ENCODE peak calls at places on chromosome 2, in seven cellular contexts. I is NCI-H460; A is nephron progenitor cell; Q is stimulated activated CD8-positive, alpha-beta memory T cell treated with anti-CD3 and anti-CD28 coated beads, Interleukin-15, amount 100 ng/mL, for 48 hours; N is choroid plexus epithelial cell; S is mesenchymal stem cell; W is activated CD8-positive, alpha-beta memory T cell treated with anti-CD3 and anti-CD28 coated beads, Interleukin-2, amount 50 U/mL, for 48 hours. G is an unnamed sample.

GRCh38 chr2:57908736-57909161 is 137.9 kb upstream of the VRK2 start:
- DNase-seq in A (no peak), N (no peak), S (no peak), W (no peak), Q (no peak), I (no peak), G (no peak)

GRCh38 chr2:102112692-102113665 is 29.6 kb upstream of the IL1R1 start:
- DNase-seq in I (no peak), W (no peak), A (no peak), Q (no peak), N (peak), S (no peak), G (no peak)

GRCh38 chr2:148300534-148300933 is 279.6 kb downstream of the MBD5 start:
- DNase-seq in S (no peak), W (no peak), I (no peak), Q (no peak), N (peak), A (no peak), G (no peak)

GRCh38 chr2:173427887-173428683 is 73.4 kb downstream of the CDCA7 start:
- DNase-seq in W (no peak), S (no peak), Q (no peak), I (no peak), A (no peak), N (peak), G (no peak)

GRCh38 chr2:85577386-85578242 is at the start of gene VAMP8:
- DNase-seq in W (peak), S (peak), I (no peak), N (no peak), A (peak), Q (peak), G (peak)

GRCh38 chr2:8416836-8417832 is 264.7 kb upstream of the ID2 start:
- DNase-seq in Q (no peak), S (no peak), W (peak), I (no peak), A (no peak), N (no peak), G (no peak)

GRCh38 chr2:96970910-96971309 is 15.5 kb downstream of the FAM178B start:
- DNase-seq in A (no peak), Q (no peak), N (no peak), I (no peak), W (no peak), S (no peak), G (no peak)

GRCh38 chr2:39128919-39129391 is 8.1 kb upstream of the SOS1 start:
- DNase-seq in Q (peak), S (peak), N (peak), A (no peak), W (no peak), I (no peak), G (no peak)

GRCh38 chr2:231449503-231450054 is 14.7 kb downstream of the NCL start:
- DNase-seq in S (no peak), I (no peak), W (no peak), N (no peak), A (no peak), Q (no peak), G (no peak)

G was measured in retina.